ENCODE peak calls at places on chromosomes 3 and 15, in six cellular contexts. One of them, this sample, is unnamed.

GRCh38 chr3:157487339-157487738 is 15.9 kb downstream of the VEPH1 start:
- DNase-seq in LoVo: no peak
- DNase-seq in Peyer's patch: no peak
- DNase-seq in amniotic stem cell: no peak
- DNase-seq in T-helper 1 cell: no peak
- DNase-seq in choroid plexus epithelial cell: peak; percentile 60
- DNase-seq in this sample: no peak

GRCh38 chr15:49624046-49624445 is 3.2 kb downstream of the DTWD1 start:
- DNase-seq in T-helper 1 cell: no peak
- DNase-seq in choroid plexus epithelial cell: peak; percentile 46
- DNase-seq in amniotic stem cell: peak; percentile 75
- DNase-seq in Peyer's patch: no peak
- DNase-seq in LoVo: no peak
- DNase-seq in this sample: no peak

GRCh38 chr3:66392512-66392911 is 108.3 kb downstream of the LRIG1 start:
- DNase-seq in choroid plexus epithelial cell: no peak
- DNase-seq in T-helper 1 cell: no peak
- DNase-seq in LoVo: no peak
- DNase-seq in amniotic stem cell: no peak
- DNase-seq in Peyer's patch: no peak
- DNase-seq in this sample: no peak

GRCh38 chr15:27124287-27124830 is 153.4 kb downstream of the GABRG3 start:
- DNase-seq in choroid plexus epithelial cell: no peak
- DNase-seq in T-helper 1 cell: no peak
- DNase-seq in amniotic stem cell: no peak
- DNase-seq in LoVo: no peak
- DNase-seq in Peyer's patch: no peak
- DNase-seq in this sample: no peak

GRCh38 chr3:111936967-111937366 is 41.9 kb upstream of the ABHD10 start:
- DNase-seq in Peyer's patch: no peak
- DNase-seq in LoVo: peak; percentile 46
- DNase-seq in choroid plexus epithelial cell: peak; percentile 57
- DNase-seq in amniotic stem cell: no peak
- DNase-seq in T-helper 1 cell: no peak
- DNase-seq in this sample: no peak

GRCh38 chr3:71441217-71441924 is 142.2 kb downstream of the FOXP1 start:
- DNase-seq in amniotic stem cell: no peak
- DNase-seq in choroid plexus epithelial cell: no peak
- DNase-seq in Peyer's patch: no peak
- DNase-seq in LoVo: no peak
- DNase-seq in T-helper 1 cell: no peak
- DNase-seq in this sample: no peak

GRCh38 chr3:168534761-168535160 is 439.0 kb upstream of the GOLIM4 start:
- DNase-seq in Peyer's patch: no peak
- DNase-seq in amniotic stem cell: no peak
- DNase-seq in LoVo: no peak
- DNase-seq in choroid plexus epithelial cell: no peak
- DNase-seq in T-helper 1 cell: no peak
- DNase-seq in this sample: no peak

GRCh38 chr3:39644176-39644575 is 165.2 kb upstream of the MYRIP start:
- DNase-seq in Peyer's patch: no peak
- DNase-seq in LoVo: no peak
- DNase-seq in amniotic stem cell: no peak
- DNase-seq in choroid plexus epithelial cell: peak; percentile 77
- DNase-seq in T-helper 1 cell: no peak
- DNase-seq in this sample: no peak

GRCh38 chr15:79007066-79007465 is 62.2 kb upstream of the CTSH start:
- DNase-seq in choroid plexus epithelial cell: peak; percentile 70
- DNase-seq in Peyer's patch: peak; percentile 60
- DNase-seq in amniotic stem cell: no peak
- DNase-seq in T-helper 1 cell: no peak
- DNase-seq in LoVo: no peak
- DNase-seq in this sample: peak; percentile 59

GRCh38 chr3:31635586-31635985 is 102.9 kb downstream of the STT3B start:
- DNase-seq in LoVo: no peak
- DNase-seq in T-helper 1 cell: no peak
- DNase-seq in Peyer's patch: no peak
- DNase-seq in amniotic stem cell: no peak
- DNase-seq in choroid plexus epithelial cell: peak; percentile 16
- DNase-seq in this sample: no peak

GRCh38 chr3:4043867-4044575 is 244.8 kb downstream of the LRRN1 start:
- DNase-seq in LoVo: no peak
- DNase-seq in choroid plexus epithelial cell: no peak
- DNase-seq in T-helper 1 cell: no peak
- DNase-seq in Peyer's patch: no peak
- DNase-seq in amniotic stem cell: no peak
- DNase-seq in this sample: no peak

GRCh38 chr3:64863811-64864210 is 176.0 kb upstream of the ADAMTS9 start:
- DNase-seq in T-helper 1 cell: no peak
- DNase-seq in amniotic stem cell: no peak
- DNase-seq in Peyer's patch: no peak
- DNase-seq in LoVo: no peak
- DNase-seq in choroid plexus epithelial cell: no peak
- DNase-seq in this sample: no peak

GRCh38 chr15:39096608-39097007 is 484.3 kb upstream of the THBS1 start:
- DNase-seq in Peyer's patch: no peak
- DNase-seq in T-helper 1 cell: no peak
- DNase-seq in LoVo: no peak
- DNase-seq in amniotic stem cell: no peak
- DNase-seq in choroid plexus epithelial cell: no peak
- DNase-seq in this sample: no peak

GRCh38 chr15:32993285-32993684 is 201.2 kb downstream of the FMN1 start:
- DNase-seq in T-helper 1 cell: no peak
- DNase-seq in Peyer's patch: no peak
- DNase-seq in LoVo: no peak
- DNase-seq in choroid plexus epithelial cell: peak; percentile 60
- DNase-seq in amniotic stem cell: no peak
- DNase-seq in this sample: no peak

GRCh38 chr15:41730543-41730942 is 43.7 kb upstream of the MAPKBP1 start:
- DNase-seq in LoVo: no peak
- DNase-seq in amniotic stem cell: no peak
- DNase-seq in Peyer's patch: no peak
- DNase-seq in T-helper 1 cell: no peak
- DNase-seq in choroid plexus epithelial cell: no peak
- DNase-seq in this sample: no peak

GRCh38 chr3:38455639-38456430 is 2.1 kb downstream of the ACVR2B start:
- DNase-seq in choroid plexus epithelial cell: peak; percentile 60
- DNase-seq in amniotic stem cell: no peak
- DNase-seq in LoVo: no peak
- DNase-seq in T-helper 1 cell: no peak
- DNase-seq in Peyer's patch: no peak
- DNase-seq in this sample: no peak

GRCh38 chr3:71069797-71070196 is 513.7 kb downstream of the FOXP1 start:
- DNase-seq in choroid plexus epithelial cell: peak; percentile 59
- DNase-seq in T-helper 1 cell: peak; percentile 50
- DNase-seq in amniotic stem cell: no peak
- DNase-seq in Peyer's patch: peak; percentile 74
- DNase-seq in LoVo: peak; percentile 38
- DNase-seq in this sample: peak; percentile 84

GRCh38 chr3:100463002-100463401 is 29.4 kb upstream of the TMEM45A start:
- DNase-seq in T-helper 1 cell: no peak
- DNase-seq in LoVo: peak; percentile 55
- DNase-seq in choroid plexus epithelial cell: peak; percentile 87
- DNase-seq in amniotic stem cell: peak; percentile 80
- DNase-seq in Peyer's patch: no peak
- DNase-seq in this sample: no peak